ENCODE peak calls at places on chromosome 15, in six cellular contexts. G is naive thymus-derived CD8-positive, alpha-beta T cell; K is GM18507; M is GM12891; C is SHP77; X is stimulated activated CD4-positive, alpha-beta T cell treated with anti-CD3 and anti-CD28 coated beads, Interleukin-1b, Interleukin-23, amount 100 ng/mL, for 1 hour. V is an unnamed sample.

GRCh38 chr15:87267798-87268197 is 988.7 kb downstream of the NTRK3 start:
- DNase-seq in X (no peak), K (no peak), M (no peak), G (no peak), C (no peak), V (no peak)

GRCh38 chr15:62165793-62166380 is 802 bp upstream of the C2CD4B start:
- DNase-seq in M (no peak), G (no peak), K (no peak), C (no peak), X (no peak), V (no peak)

GRCh38 chr15:39172380-39173281 is 408.2 kb upstream of the THBS1 start:
- DNase-seq in C (peak; percentile 51), G (no peak), X (no peak), M (no peak), K (no peak), V (no peak)

GRCh38 chr15:76533060-76533955 is 196.7 kb downstream of the ISL2 start:
- DNase-seq in X (no peak), G (no peak), K (no peak), C (peak; percentile 44), M (no peak), V (no peak)

GRCh38 chr15:42138968-42139386 is 17.5 kb downstream of the PLA2G4F start:
- DNase-seq in K (no peak), X (no peak), C (no peak), M (no peak), G (no peak), V (no peak)

GRCh38 chr15:73602992-73603391 is 30.2 kb downstream of the NPTN start:
- DNase-seq in K (no peak), X (no peak), M (no peak), C (no peak), G (no peak), V (no peak)

GRCh38 chr15:83323296-83323711 is 38.8 kb upstream of the BNC1 start:
- DNase-seq in M (no peak), C (no peak), K (no peak), X (no peak), G (no peak), V (no peak)

GRCh38 chr15:57290826-57291225 is 85.5 kb upstream of the CGNL1 start:
- DNase-seq in C (no peak), X (no peak), M (no peak), K (no peak), G (no peak), V (no peak)

GRCh38 chr15:23395030-23395692 is 40.6 kb downstream of the GOLGA8S start:
- DNase-seq in X (no peak), G (no peak), C (no peak), M (no peak), K (no peak), V (no peak)